ENCODE peak calls at places on chromosomes 16 and 17, in nine cellular contexts. One of them, this sample, is unnamed.

GRCh38 chr16:30927789-30928378 is 4.5 kb downstream of the FBXL19 start:
- DNase-seq in breast epithelium: no peak
- DNase-seq in CD8-positive, alpha-beta memory T cell: no peak
- DNase-seq in AG09309: no peak
- DNase-seq in fibroblast of lung: peak; percentile 39
- DNase-seq in psoas muscle: peak; percentile 69
- DNase-seq in BJ: no peak
- DNase-seq in HL-60: peak; percentile 46
- DNase-seq in AG10803: peak; percentile 22
- DNase-seq in this sample: peak; percentile 39

GRCh38 chr16:48918520-48919258 is 308.7 kb upstream of the N4BP1 start:
- DNase-seq in breast epithelium: no peak
- DNase-seq in CD8-positive, alpha-beta memory T cell: no peak
- DNase-seq in AG09309: no peak
- DNase-seq in fibroblast of lung: no peak
- DNase-seq in psoas muscle: no peak
- DNase-seq in BJ: no peak
- DNase-seq in HL-60: no peak
- DNase-seq in AG10803: no peak
- DNase-seq in this sample: peak; percentile 33

GRCh38 chr17:59367657-59368045 is 36.2 kb downstream of the YPEL2 start:
- DNase-seq in breast epithelium: no peak
- DNase-seq in CD8-positive, alpha-beta memory T cell: no peak
- DNase-seq in AG09309: no peak
- DNase-seq in fibroblast of lung: peak; percentile 46
- DNase-seq in psoas muscle: no peak
- DNase-seq in BJ: no peak
- DNase-seq in HL-60: no peak
- DNase-seq in AG10803: no peak
- DNase-seq in this sample: no peak

GRCh38 chr16:64089697-64090096 is 1032.2 kb downstream of the CDH11 start:
- DNase-seq in breast epithelium: no peak
- DNase-seq in CD8-positive, alpha-beta memory T cell: no peak
- DNase-seq in AG09309: no peak
- DNase-seq in fibroblast of lung: peak; percentile 14
- DNase-seq in psoas muscle: no peak
- DNase-seq in BJ: no peak
- DNase-seq in HL-60: no peak
- DNase-seq in AG10803: peak; percentile 25
- DNase-seq in this sample: peak; percentile 36

GRCh38 chr16:50268352-50268751 is 2.0 kb downstream of the ADCY7 start:
- DNase-seq in breast epithelium: no peak
- DNase-seq in CD8-positive, alpha-beta memory T cell: peak; percentile 24
- DNase-seq in AG09309: no peak
- DNase-seq in fibroblast of lung: no peak
- DNase-seq in psoas muscle: peak; percentile 34
- DNase-seq in BJ: no peak
- DNase-seq in HL-60: no peak
- DNase-seq in AG10803: no peak
- DNase-seq in this sample: no peak

GRCh38 chr16:11372073-11372923 is 27.0 kb downstream of the RMI2 start:
- DNase-seq in breast epithelium: no peak
- DNase-seq in CD8-positive, alpha-beta memory T cell: no peak
- DNase-seq in AG09309: no peak
- DNase-seq in fibroblast of lung: no peak
- DNase-seq in psoas muscle: no peak
- DNase-seq in BJ: no peak
- DNase-seq in HL-60: no peak
- DNase-seq in AG10803: no peak
- DNase-seq in this sample: peak; percentile 21

GRCh38 chr16:65572156-65572555 is 450.3 kb upstream of the CDH11 start:
- DNase-seq in breast epithelium: no peak
- DNase-seq in CD8-positive, alpha-beta memory T cell: no peak
- DNase-seq in AG09309: peak; percentile 67
- DNase-seq in fibroblast of lung: peak; percentile 92
- DNase-seq in psoas muscle: no peak
- DNase-seq in BJ: peak; percentile 77
- DNase-seq in HL-60: no peak
- DNase-seq in AG10803: peak; percentile 87
- DNase-seq in this sample: peak; percentile 80

GRCh38 chr17:4601326-4601725 is 17.0 kb downstream of the SMTNL2 start:
- DNase-seq in breast epithelium: no peak
- DNase-seq in CD8-positive, alpha-beta memory T cell: no peak
- DNase-seq in AG09309: no peak
- DNase-seq in fibroblast of lung: no peak
- DNase-seq in psoas muscle: peak; percentile 22
- DNase-seq in BJ: no peak
- DNase-seq in HL-60: no peak
- DNase-seq in AG10803: no peak
- DNase-seq in this sample: no peak

GRCh38 chr17:2797632-2798031 is 1.4 kb downstream of the RAP1GAP2 start:
- DNase-seq in breast epithelium: no peak
- DNase-seq in CD8-positive, alpha-beta memory T cell: no peak
- DNase-seq in AG09309: no peak
- DNase-seq in fibroblast of lung: no peak
- DNase-seq in psoas muscle: no peak
- DNase-seq in BJ: no peak
- DNase-seq in HL-60: no peak
- DNase-seq in AG10803: no peak
- DNase-seq in this sample: no peak

GRCh38 chr17:2798188-2798587 is 1.9 kb downstream of the RAP1GAP2 start:
- DNase-seq in breast epithelium: no peak
- DNase-seq in CD8-positive, alpha-beta memory T cell: no peak
- DNase-seq in AG09309: no peak
- DNase-seq in fibroblast of lung: no peak
- DNase-seq in psoas muscle: no peak
- DNase-seq in BJ: no peak
- DNase-seq in HL-60: no peak
- DNase-seq in AG10803: no peak
- DNase-seq in this sample: no peak

GRCh38 chr17:2798679-2799078 is 2.4 kb downstream of the RAP1GAP2 start:
- DNase-seq in breast epithelium: no peak
- DNase-seq in CD8-positive, alpha-beta memory T cell: no peak
- DNase-seq in AG09309: no peak
- DNase-seq in fibroblast of lung: no peak
- DNase-seq in psoas muscle: no peak
- DNase-seq in BJ: no peak
- DNase-seq in HL-60: no peak
- DNase-seq in AG10803: no peak
- DNase-seq in this sample: no peak

GRCh38 chr17:2796164-2797140 is at the start of gene RAP1GAP2:
- DNase-seq in breast epithelium: no peak
- DNase-seq in CD8-positive, alpha-beta memory T cell: peak; percentile 85
- DNase-seq in AG09309: no peak
- DNase-seq in fibroblast of lung: no peak
- DNase-seq in psoas muscle: peak; percentile 81
- DNase-seq in BJ: no peak
- DNase-seq in HL-60: peak; percentile 94
- DNase-seq in AG10803: no peak
- DNase-seq in this sample: no peak

GRCh38 chr17:2797226-2797625 is 988 bp downstream of the RAP1GAP2 start:
- DNase-seq in breast epithelium: no peak
- DNase-seq in CD8-positive, alpha-beta memory T cell: no peak
- DNase-seq in AG09309: no peak
- DNase-seq in fibroblast of lung: no peak
- DNase-seq in psoas muscle: no peak
- DNase-seq in BJ: no peak
- DNase-seq in HL-60: no peak
- DNase-seq in AG10803: no peak
- DNase-seq in this sample: no peak
- H3K4me3 ChIP-seq in breast epithelium: peak overlapping the region; percentile 28
- H3K4me3 ChIP-seq in CD8-positive, alpha-beta memory T cell: peak overlapping the region; percentile 75
- H3K4me3 ChIP-seq in AG09309: no peak overlapping the region
- H3K4me3 ChIP-seq in fibroblast of lung: no peak overlapping the region
- H3K4me3 ChIP-seq in psoas muscle: no peak overlapping the region
- H3K4me3 ChIP-seq in BJ: no peak overlapping the region
- H3K4me3 ChIP-seq in HL-60: peak overlapping the region; percentile 59
- H3K4me3 ChIP-seq in AG10803: no peak overlapping the region
- H3K4me3 ChIP-seq in this sample: no peak overlapping the region

DNA sequence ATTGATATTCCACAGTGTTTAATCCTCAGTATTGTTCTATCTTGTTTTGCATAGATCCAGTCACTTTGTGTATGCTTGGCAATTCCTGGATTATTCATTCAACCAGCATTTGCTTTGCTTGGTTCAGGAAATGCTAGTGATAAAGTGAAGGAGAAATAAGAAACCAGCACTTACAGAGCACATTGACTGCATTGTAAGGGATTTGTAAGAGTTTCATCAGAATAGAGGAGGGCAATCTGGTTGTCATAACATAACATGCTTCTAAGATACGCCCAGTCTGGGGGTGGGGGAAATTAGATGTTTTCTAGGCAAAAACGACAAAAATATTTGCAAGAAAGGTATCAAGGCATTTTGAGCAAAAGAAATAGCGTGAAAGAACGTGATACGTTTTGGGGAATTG is 40.4 kb downstream of the TNRC6A start:
- DNase-seq in breast epithelium: no peak
- DNase-seq in CD8-positive, alpha-beta memory T cell: no peak
- DNase-seq in AG09309: peak; percentile 28
- DNase-seq in fibroblast of lung: peak; percentile 41
- DNase-seq in psoas muscle: no peak
- DNase-seq in BJ: no peak
- DNase-seq in HL-60: no peak
- DNase-seq in AG10803: peak; percentile 72
- DNase-seq in this sample: peak; percentile 33
- H3K4me3 ChIP-seq in breast epithelium: no peak overlapping the region
- H3K4me3 ChIP-seq in CD8-positive, alpha-beta memory T cell: no peak overlapping the region
- H3K4me3 ChIP-seq in AG09309: no peak overlapping the region
- H3K4me3 ChIP-seq in fibroblast of lung: no peak overlapping the region
- H3K4me3 ChIP-seq in psoas muscle: no peak overlapping the region
- H3K4me3 ChIP-seq in BJ: no peak overlapping the region
- H3K4me3 ChIP-seq in HL-60: no peak overlapping the region
- H3K4me3 ChIP-seq in AG10803: no peak overlapping the region
- H3K4me3 ChIP-seq in this sample: no peak overlapping the region

GRCh38 chr17:72119963-72120877 is 600 bp upstream of the SOX9 start:
- DNase-seq in breast epithelium: peak; percentile 57
- DNase-seq in CD8-positive, alpha-beta memory T cell: no peak
- DNase-seq in AG09309: no peak
- DNase-seq in fibroblast of lung: peak; percentile 87
- DNase-seq in psoas muscle: peak; percentile 70
- DNase-seq in BJ: no peak
- DNase-seq in HL-60: no peak
- DNase-seq in AG10803: peak; percentile 74
- DNase-seq in this sample: peak; percentile 76

GRCh38 chr17:72122336-72122667 is 1.5 kb downstream of the SOX9 start:
- DNase-seq in breast epithelium: no peak
- DNase-seq in CD8-positive, alpha-beta memory T cell: no peak
- DNase-seq in AG09309: no peak
- DNase-seq in fibroblast of lung: no peak
- DNase-seq in psoas muscle: no peak
- DNase-seq in BJ: no peak
- DNase-seq in HL-60: no peak
- DNase-seq in AG10803: no peak
- DNase-seq in this sample: no peak

GRCh38 chr17:72122002-72122310 is 1.1 kb downstream of the SOX9 start:
- DNase-seq in breast epithelium: no peak
- DNase-seq in CD8-positive, alpha-beta memory T cell: no peak
- DNase-seq in AG09309: no peak
- DNase-seq in fibroblast of lung: peak; percentile 67
- DNase-seq in psoas muscle: no peak
- DNase-seq in BJ: no peak
- DNase-seq in HL-60: no peak
- DNase-seq in AG10803: no peak
- DNase-seq in this sample: no peak

GRCh38 chr17:72120878-72121163 is at the start of gene SOX9:
- DNase-seq in breast epithelium: peak; percentile 91
- DNase-seq in CD8-positive, alpha-beta memory T cell: no peak
- DNase-seq in AG09309: peak; percentile 70
- DNase-seq in fibroblast of lung: peak; percentile 98
- DNase-seq in psoas muscle: peak; percentile 92
- DNase-seq in BJ: peak; percentile 53
- DNase-seq in HL-60: no peak
- DNase-seq in AG10803: peak; percentile 94
- DNase-seq in this sample: peak; percentile 81

DNA sequence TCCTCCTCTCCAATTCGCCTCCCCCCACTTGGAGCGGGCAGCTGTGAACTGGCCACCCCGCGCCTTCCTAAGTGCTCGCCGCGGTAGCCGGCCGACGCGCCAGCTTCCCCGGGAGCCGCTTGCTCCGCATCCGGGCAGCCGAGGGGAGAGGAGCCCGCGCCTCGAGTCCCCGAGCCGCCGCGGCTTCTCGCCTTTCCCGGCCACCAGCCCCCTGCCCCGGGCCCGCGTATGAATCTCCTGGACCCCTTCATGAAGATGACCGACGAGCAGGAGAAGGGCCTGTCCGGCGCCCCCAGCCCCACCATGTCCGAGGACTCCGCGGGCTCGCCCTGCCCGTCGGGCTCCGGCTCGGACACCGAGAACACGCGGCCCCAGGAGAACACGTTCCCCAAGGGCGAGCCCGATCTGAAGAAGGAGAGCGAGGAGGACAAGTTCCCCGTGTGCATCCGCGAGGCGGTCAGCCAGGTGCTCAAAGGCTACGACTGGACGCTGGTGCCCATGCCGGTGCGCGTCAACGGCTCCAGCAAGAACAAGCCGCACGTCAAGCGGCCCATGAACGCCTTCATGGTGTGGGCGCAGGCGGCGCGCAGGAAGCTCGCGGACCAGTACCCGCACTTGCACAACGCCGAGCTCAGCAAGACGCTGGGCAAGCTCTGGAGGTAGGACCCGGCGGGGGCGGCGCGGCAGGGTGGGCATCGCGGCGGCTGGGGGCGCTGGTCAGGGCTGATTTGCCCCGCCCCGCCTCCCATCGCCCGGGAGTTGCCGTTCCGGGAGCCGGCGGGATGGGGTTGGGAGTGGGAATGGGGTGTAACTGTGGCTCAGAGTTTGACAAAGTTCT is 563 bp downstream of the SOX9 start:
- DNase-seq in breast epithelium: no peak
- DNase-seq in CD8-positive, alpha-beta memory T cell: no peak
- DNase-seq in AG09309: no peak
- DNase-seq in fibroblast of lung: peak; percentile 79
- DNase-seq in psoas muscle: peak; percentile 75
- DNase-seq in BJ: no peak
- DNase-seq in HL-60: no peak
- DNase-seq in AG10803: peak; percentile 50
- DNase-seq in this sample: peak; percentile 40
- H3K4me3 ChIP-seq in breast epithelium: peak overlapping the region; percentile 53
- H3K4me3 ChIP-seq in CD8-positive, alpha-beta memory T cell: no peak overlapping the region
- H3K4me3 ChIP-seq in AG09309: peak overlapping the region; percentile 79
- H3K4me3 ChIP-seq in fibroblast of lung: peak overlapping the region; percentile 76
- H3K4me3 ChIP-seq in psoas muscle: peak overlapping the region; percentile 81
- H3K4me3 ChIP-seq in BJ: peak overlapping the region; percentile 71
- H3K4me3 ChIP-seq in HL-60: no peak overlapping the region
- H3K4me3 ChIP-seq in AG10803: peak overlapping the region; percentile 85
- H3K4me3 ChIP-seq in this sample: peak overlapping the region; percentile 59

GRCh38 chr17:28724500-28725165 is 1.4 kb downstream of the TLCD1 start:
- DNase-seq in breast epithelium: no peak
- DNase-seq in CD8-positive, alpha-beta memory T cell: no peak
- DNase-seq in AG09309: no peak
- DNase-seq in fibroblast of lung: no peak
- DNase-seq in psoas muscle: no peak
- DNase-seq in BJ: no peak
- DNase-seq in HL-60: no peak
- DNase-seq in AG10803: no peak
- DNase-seq in this sample: no peak

GRCh38 chr17:28725660-28726395 is at the start of gene TLCD1:
- DNase-seq in breast epithelium: no peak
- DNase-seq in CD8-positive, alpha-beta memory T cell: peak; percentile 71
- DNase-seq in AG09309: no peak
- DNase-seq in fibroblast of lung: peak; percentile 74
- DNase-seq in psoas muscle: peak; percentile 79
- DNase-seq in BJ: no peak
- DNase-seq in HL-60: peak; percentile 64
- DNase-seq in AG10803: peak; percentile 78
- DNase-seq in this sample: peak; percentile 77

GRCh38 chr17:28726912-28727726 is 1.1 kb upstream of the TLCD1 start:
- DNase-seq in breast epithelium: peak; percentile 96
- DNase-seq in CD8-positive, alpha-beta memory T cell: peak; percentile 92
- DNase-seq in AG09309: peak; percentile 67
- DNase-seq in fibroblast of lung: peak; percentile 91
- DNase-seq in psoas muscle: peak; percentile 95
- DNase-seq in BJ: peak; percentile 65
- DNase-seq in HL-60: peak; percentile 96
- DNase-seq in AG10803: peak; percentile 87
- DNase-seq in this sample: peak; percentile 89

GRCh38 chr17:28726396-28726911 is 421 bp upstream of the TLCD1 start:
- DNase-seq in breast epithelium: no peak
- DNase-seq in CD8-positive, alpha-beta memory T cell: peak; percentile 77
- DNase-seq in AG09309: no peak
- DNase-seq in fibroblast of lung: peak; percentile 58
- DNase-seq in psoas muscle: no peak
- DNase-seq in BJ: no peak
- DNase-seq in HL-60: peak; percentile 74
- DNase-seq in AG10803: peak; percentile 32
- DNase-seq in this sample: no peak

DNA sequence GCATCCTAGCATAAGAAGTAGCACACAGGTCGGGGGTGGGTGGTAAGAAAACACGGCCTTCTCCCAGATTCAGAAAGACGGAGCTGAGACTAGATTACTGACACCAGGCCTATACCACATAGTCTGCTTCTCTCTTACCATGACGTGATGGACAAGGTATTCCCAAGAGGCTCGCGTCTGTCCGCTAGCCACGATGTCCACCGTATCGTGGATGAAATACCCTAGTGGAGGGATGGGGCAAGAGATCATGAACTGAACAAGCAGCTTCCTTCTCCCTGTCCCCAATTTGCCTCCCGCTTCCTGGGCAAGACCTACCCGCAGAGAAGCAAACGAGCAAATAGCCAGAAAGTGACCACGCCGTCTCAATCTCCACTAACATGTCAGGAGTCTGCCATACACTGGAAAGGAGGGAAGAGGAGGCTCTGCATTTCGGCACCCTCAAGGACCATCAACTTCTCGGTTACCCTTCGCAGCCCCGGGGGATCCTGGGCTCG is 820 bp downstream of the TLCD1 start:
- DNase-seq in breast epithelium: no peak
- DNase-seq in CD8-positive, alpha-beta memory T cell: no peak
- DNase-seq in AG09309: no peak
- DNase-seq in fibroblast of lung: peak; percentile 77
- DNase-seq in psoas muscle: no peak
- DNase-seq in BJ: no peak
- DNase-seq in HL-60: peak; percentile 67
- DNase-seq in AG10803: peak; percentile 54
- DNase-seq in this sample: peak; percentile 76
- H3K4me3 ChIP-seq in breast epithelium: peak overlapping the region; percentile 83
- H3K4me3 ChIP-seq in CD8-positive, alpha-beta memory T cell: peak overlapping the region; percentile 49
- H3K4me3 ChIP-seq in AG09309: peak overlapping the region; percentile 60
- H3K4me3 ChIP-seq in fibroblast of lung: peak overlapping the region; percentile 60
- H3K4me3 ChIP-seq in psoas muscle: peak overlapping the region; percentile 80
- H3K4me3 ChIP-seq in BJ: peak overlapping the region; percentile 71
- H3K4me3 ChIP-seq in HL-60: peak overlapping the region; percentile 68
- H3K4me3 ChIP-seq in AG10803: peak overlapping the region; percentile 80
- H3K4me3 ChIP-seq in this sample: peak overlapping the region; percentile 73

This sample was measured in fibroblast of mammary gland.